ENCODE peak calls at places on chromosomes 7 and 10, in nine cellular contexts. R is heart right ventricle, F is HepG2, I is HL-60, N is lower lobe of right lung, W is A673, G is AG04450, H is prostate gland, X is PC-3. Q is an unnamed sample.

GRCh38 chr10:49534670-49535381 is 4.1 kb downstream of the ERCC6 start:
- DNase-seq in F (no peak), R (no peak), I (no peak), W (no peak), N (no peak), H (no peak), G (no peak), X (peak; percentile 82), Q (no peak)

GRCh38 chr10:101845903-101846302 is 2.3 kb upstream of the KCNIP2 start:
- DNase-seq in I (no peak), N (peak; percentile 15), H (no peak), R (no peak), X (no peak), F (no peak), W (no peak), G (no peak), Q (no peak)

GRCh38 chr10:57579926-57580325 is 687.8 kb downstream of the IPMK start:
- DNase-seq in N (no peak), X (peak; percentile 78), R (no peak), H (no peak), F (peak; percentile 46), G (no peak), I (no peak), W (peak; percentile 3), Q (no peak)

GRCh38 chr10:67171970-67172369 is 246.1 kb downstream of the LRRTM3 start:
- DNase-seq in I (no peak), F (no peak), W (no peak), N (no peak), R (no peak), X (no peak), H (no peak), G (no peak), Q (no peak)

GRCh38 chr10:126840736-126841135 is 64.5 kb upstream of the DOCK1 start:
- DNase-seq in W (no peak), R (no peak), F (no peak), I (no peak), N (no peak), X (no peak), H (no peak), G (no peak), Q (no peak)

GRCh38 chr7:49023345-49024330 is 99.3 kb downstream of the CDC14C start:
- DNase-seq in H (no peak), X (no peak), W (no peak), R (no peak), N (no peak), F (no peak), G (no peak), I (no peak), Q (no peak)

GRCh38 chr10:110651044-110651958 is 7.2 kb downstream of the RBM20 start:
- DNase-seq in W (no peak), X (no peak), N (no peak), H (no peak), F (no peak), G (peak; percentile 67), R (peak; percentile 32), I (no peak), Q (no peak)

GRCh38 chr7:7329321-7329720 is 147.0 kb downstream of the C1GALT1 start:
- DNase-seq in I (no peak), N (no peak), R (no peak), W (no peak), X (no peak), G (no peak), F (no peak), H (peak; percentile 65), Q (no peak)

GRCh38 chr10:61995093-61995492 is 93.6 kb downstream of the ARID5B start:
- DNase-seq in F (no peak), W (no peak), H (no peak), N (no peak), I (no peak), R (no peak), G (no peak), X (no peak), Q (no peak)
- H3K27ac ChIP-seq in F (no peak overlapping the region), W (peak overlapping the region; percentile 84), H (no peak overlapping the region), N (peak overlapping the region; percentile 3), I (no peak overlapping the region), R (no peak overlapping the region), G (no peak overlapping the region), X (no peak overlapping the region), Q (no peak overlapping the region)

GRCh38 chr10:131742371-131743000 is 158.3 kb upstream of the PPP2R2D start:
- DNase-seq in I (no peak), N (no peak), W (no peak), G (no peak), X (no peak), F (no peak), H (no peak), R (no peak), Q (no peak)
- H3K27ac ChIP-seq in I (no peak overlapping the region), N (no peak overlapping the region), W (no peak overlapping the region), G (no peak overlapping the region), X (no peak overlapping the region), F (no peak overlapping the region), H (no peak overlapping the region), R (no peak overlapping the region), Q (no peak overlapping the region)

DNA sequence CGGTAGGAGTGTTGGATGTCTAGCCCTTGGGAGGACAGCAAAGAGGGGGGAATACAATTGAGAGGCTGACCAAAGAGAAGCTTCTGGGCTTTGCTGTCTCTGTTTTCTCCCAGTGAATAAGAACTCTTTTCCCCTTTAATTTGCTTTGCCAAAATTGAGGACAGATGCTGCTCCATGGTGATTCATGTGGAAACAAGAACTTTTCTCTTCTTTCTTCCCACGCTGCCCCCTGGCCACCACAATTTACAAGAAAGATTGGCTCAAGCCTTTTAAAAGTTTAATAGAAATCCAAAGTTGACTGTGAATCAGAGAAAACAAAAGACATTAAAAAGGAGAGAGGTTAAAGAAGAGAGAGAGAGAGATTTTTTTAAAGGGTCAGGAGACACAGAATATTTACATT is 49.0 kb downstream of the PRR15 start:
- DNase-seq in W (no peak), X (peak; percentile 60), H (no peak), I (no peak), F (no peak), R (no peak), G (no peak), N (no peak), Q (no peak)
- H3K27ac ChIP-seq in W (no peak overlapping the region), X (peak overlapping the region; percentile 74), H (no peak overlapping the region), I (no peak overlapping the region), F (no peak overlapping the region), R (no peak overlapping the region), G (no peak overlapping the region), N (no peak overlapping the region), Q (no peak overlapping the region)

GRCh38 chr7:130380121-130380860 is at the start of gene CPA1:
- DNase-seq in X (no peak), H (no peak), W (no peak), R (no peak), F (no peak), G (no peak), I (no peak), N (no peak), Q (no peak)
- H3K27ac ChIP-seq in X (no peak within 1 kb of the TSS), H (peak within 1 kb of the TSS; percentile 41), W (no peak within 1 kb of the TSS), R (no peak within 1 kb of the TSS), F (no peak within 1 kb of the TSS), G (no peak within 1 kb of the TSS), I (no peak within 1 kb of the TSS), N (no peak within 1 kb of the TSS), Q (no peak within 1 kb of the TSS)

GRCh38 chr10:129921065-129921670 is 42.9 kb downstream of the EBF3 start:
- DNase-seq in F (no peak), R (no peak), I (no peak), N (no peak), X (no peak), W (no peak), G (no peak), H (no peak), Q (no peak)

GRCh38 chr10:129918401-129918800 is 45.7 kb downstream of the EBF3 start:
- DNase-seq in X (no peak), G (no peak), N (no peak), I (no peak), R (no peak), H (no peak), W (no peak), F (no peak), Q (no peak)

GRCh38 chr10:129918836-129919235 is 45.2 kb downstream of the EBF3 start:
- DNase-seq in F (no peak), W (no peak), N (no peak), R (no peak), I (no peak), G (no peak), H (no peak), X (no peak), Q (no peak)

GRCh38 chr10:129917936-129918335 is 46.1 kb downstream of the EBF3 start:
- DNase-seq in W (no peak), F (no peak), R (no peak), G (no peak), N (no peak), I (no peak), X (no peak), H (no peak), Q (no peak)

DNA sequence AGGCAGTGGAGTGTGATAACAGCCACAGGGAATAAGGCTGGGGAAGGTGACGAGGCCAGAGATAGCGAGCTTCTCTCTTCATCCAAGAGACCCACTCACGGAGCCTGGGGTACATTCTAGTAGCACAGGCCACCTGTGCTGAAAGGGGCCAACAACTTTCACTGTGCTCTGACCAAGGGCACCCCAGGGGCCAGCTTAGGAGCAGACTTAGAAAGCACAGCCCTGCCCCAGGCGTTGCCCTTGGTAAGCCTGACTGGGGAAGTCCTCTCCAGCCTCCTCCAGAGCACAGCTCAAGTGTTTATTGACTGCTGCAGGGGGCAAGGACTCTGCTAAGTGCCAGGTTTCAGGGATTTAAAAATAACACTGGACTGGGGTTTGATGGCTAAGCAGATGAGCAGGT is 44.7 kb downstream of the EBF3 start:
- DNase-seq in G (no peak), H (no peak), W (no peak), X (no peak), R (no peak), N (no peak), I (no peak), F (no peak), Q (no peak)
- H3K27ac ChIP-seq in G (no peak overlapping the region), H (no peak overlapping the region), W (no peak overlapping the region), X (no peak overlapping the region), R (no peak overlapping the region), N (no peak overlapping the region), I (no peak overlapping the region), F (no peak overlapping the region), Q (no peak overlapping the region)

GRCh38 chr7:31249671-31250070 is 90.9 kb downstream of the NEUROD6 start:
- DNase-seq in N (no peak), G (no peak), H (no peak), F (no peak), X (no peak), I (no peak), W (no peak), R (no peak), Q (no peak)
- H3K27ac ChIP-seq in N (no peak overlapping the region), G (no peak overlapping the region), H (no peak overlapping the region), F (no peak overlapping the region), X (no peak overlapping the region), I (no peak overlapping the region), W (no peak overlapping the region), R (no peak overlapping the region), Q (no peak overlapping the region)

DNA sequence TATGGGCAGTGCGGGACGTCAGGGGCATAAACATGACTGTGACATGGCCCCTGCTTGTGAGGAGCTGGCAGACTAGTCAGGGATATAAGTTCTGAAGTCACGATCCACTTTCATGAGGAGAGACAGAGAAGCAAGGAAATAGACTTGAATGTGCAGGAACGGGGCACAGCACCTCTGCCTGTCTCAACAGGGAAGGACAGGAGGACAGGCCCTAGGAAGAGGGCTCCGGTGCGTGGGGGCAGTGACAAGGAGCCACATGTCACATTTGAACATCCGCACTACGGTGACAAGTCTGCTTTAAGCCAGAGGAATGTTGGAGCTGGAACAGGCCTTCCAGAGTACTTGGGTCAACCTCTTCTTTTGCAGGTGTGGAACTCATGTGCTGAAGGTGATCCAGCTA is 19.8 kb upstream of the SAR1A start:
- DNase-seq in W (no peak), I (no peak), R (no peak), F (no peak), G (no peak), N (no peak), X (no peak), H (no peak), Q (no peak)
- H3K27ac ChIP-seq in W (no peak overlapping the region), I (no peak overlapping the region), R (no peak overlapping the region), F (no peak overlapping the region), G (no peak overlapping the region), N (peak overlapping the region; percentile 74), X (no peak overlapping the region), H (no peak overlapping the region), Q (no peak overlapping the region)

Q was measured in caudate nucleus.